ENCODE peak calls at places on chromosomes 1 and 21, in seven cellular contexts. Z is AG04449, G is GM23338, N is astrocyte, I is uterus, W is sigmoid colon, Y is bronchial epithelial cell. E is an unnamed sample.

GRCh38 chr1:26848947-26849774 is 13.8 kb upstream of the SFN start:
- DNase-seq in Z (peak; percentile 24), G (no peak), N (peak; percentile 80), I (peak; percentile 70), W (no peak), Y (peak; percentile 99), E (peak; percentile 71)

GRCh38 chr1:61851849-61852692 is 109.8 kb downstream of the PATJ start:
- DNase-seq in Z (peak; percentile 17), G (peak; percentile 78), N (peak; percentile 30), I (no peak), W (no peak), Y (peak; percentile 65), E (peak; percentile 90)

GRCh38 chr1:227225715-227226346 is 92.5 kb downstream of the CDC42BPA start:
- DNase-seq in Z (peak; percentile 42), G (no peak), N (peak; percentile 79), I (no peak), W (no peak), Y (peak; percentile 98), E (peak; percentile 79)

GRCh38 chr21:21806711-21807597 is 808.7 kb downstream of the NCAM2 start:
- DNase-seq in Z (no peak), G (no peak), N (no peak), I (no peak), W (no peak), Y (no peak), E (no peak)

GRCh38 chr1:7042322-7043231 is 257.3 kb downstream of the CAMTA1 start:
- DNase-seq in Z (no peak), G (peak; percentile 80), N (peak; percentile 5), I (no peak), W (no peak), Y (peak; percentile 50), E (peak; percentile 46)

GRCh38 chr1:203673550-203674411 is 47.1 kb downstream of the ATP2B4 start:
- DNase-seq in Z (peak; percentile 59), G (peak; percentile 43), N (peak; percentile 93), I (peak; percentile 56), W (peak; percentile 82), Y (peak; percentile 93), E (peak; percentile 87)

GRCh38 chr21:42238185-42238934 is 19.4 kb downstream of the ABCG1 start:
- DNase-seq in Z (no peak), G (no peak), N (no peak), I (no peak), W (no peak), Y (peak; percentile 35), E (no peak)

GRCh38 chr1:153355445-153356071 is 2.1 kb upstream of the S100A9 start:
- DNase-seq in Z (no peak), G (peak; percentile 90), N (peak; percentile 25), I (peak; percentile 25), W (no peak), Y (peak; percentile 72), E (peak; percentile 76)

GRCh38 chr1:92441316-92442311 is 45.1 kb downstream of the GFI1 start:
- DNase-seq in Z (no peak), G (peak; percentile 87), N (no peak), I (no peak), W (no peak), Y (no peak), E (no peak)

GRCh38 chr1:180851995-180852887 is 60.5 kb upstream of the KIAA1614 start:
- DNase-seq in Z (no peak), G (no peak), N (no peak), I (no peak), W (no peak), Y (no peak), E (no peak)

GRCh38 chr1:110880708-110881374 is 7.9 kb downstream of the CD53 start:
- DNase-seq in Z (no peak), G (no peak), N (no peak), I (no peak), W (no peak), Y (peak; percentile 60), E (no peak)

GRCh38 chr1:226798427-226799411 is 59.6 kb upstream of the ITPKB start:
- DNase-seq in Z (no peak), G (no peak), N (no peak), I (no peak), W (no peak), Y (no peak), E (no peak)

GRCh38 chr1:68220420-68220819 is 11.9 kb downstream of the WLS start:
- DNase-seq in Z (no peak), G (no peak), N (no peak), I (no peak), W (no peak), Y (no peak), E (no peak)

GRCh38 chr1:7267493-7267892 is 482.2 kb downstream of the CAMTA1 start:
- DNase-seq in Z (no peak), G (no peak), N (peak; percentile 46), I (no peak), W (no peak), Y (peak; percentile 23), E (peak; percentile 6)

GRCh38 chr1:165235158-165235776 is 121.2 kb downstream of the LMX1A start:
- DNase-seq in Z (no peak), G (peak; percentile 67), N (no peak), I (no peak), W (no peak), Y (no peak), E (no peak)

GRCh38 chr1:55428944-55429931 is 214.1 kb upstream of the USP24 start:
- DNase-seq in Z (peak; percentile 98), G (peak; percentile 7), N (peak; percentile 100), I (peak; percentile 24), W (peak; percentile 70), Y (peak; percentile 98), E (peak; percentile 98)

GRCh38 chr1:14997646-14998276 is 155.8 kb upstream of the TMEM51 start:
- DNase-seq in Z (no peak), G (no peak), N (no peak), I (no peak), W (no peak), Y (no peak), E (no peak)

GRCh38 chr1:34926156-34926555 is 3.3 kb downstream of the DLGAP3 start:
- DNase-seq in Z (no peak), G (no peak), N (no peak), I (no peak), W (no peak), Y (no peak), E (no peak)

GRCh38 chr21:41847066-41847804 is 31.9 kb downstream of the PRDM15 start:
- DNase-seq in Z (no peak), G (peak; percentile 60), N (no peak), I (no peak), W (peak; percentile 28), Y (no peak), E (no peak)

GRCh38 chr1:23745515-23745914 is 2.2 kb downstream of the ELOA start:
- DNase-seq in Z (no peak), G (peak; percentile 41), N (no peak), I (no peak), W (no peak), Y (peak; percentile 60), E (peak; percentile 58)

GRCh38 chr1:173503391-173503790 is 26.3 kb downstream of the PRDX6 start:
- DNase-seq in Z (no peak), G (no peak), N (no peak), I (no peak), W (no peak), Y (no peak), E (peak; percentile 46)

GRCh38 chr1:21641967-21642366 is 27.2 kb downstream of the RAP1GAP start:
- DNase-seq in Z (no peak), G (no peak), N (no peak), I (no peak), W (no peak), Y (no peak), E (no peak)

GRCh38 chr1:17878837-17879236 is 123.7 kb downstream of the ACTL8 start:
- DNase-seq in Z (peak; percentile 50), G (no peak), N (peak; percentile 85), I (no peak), W (no peak), Y (peak; percentile 5), E (peak; percentile 31)

DNA sequence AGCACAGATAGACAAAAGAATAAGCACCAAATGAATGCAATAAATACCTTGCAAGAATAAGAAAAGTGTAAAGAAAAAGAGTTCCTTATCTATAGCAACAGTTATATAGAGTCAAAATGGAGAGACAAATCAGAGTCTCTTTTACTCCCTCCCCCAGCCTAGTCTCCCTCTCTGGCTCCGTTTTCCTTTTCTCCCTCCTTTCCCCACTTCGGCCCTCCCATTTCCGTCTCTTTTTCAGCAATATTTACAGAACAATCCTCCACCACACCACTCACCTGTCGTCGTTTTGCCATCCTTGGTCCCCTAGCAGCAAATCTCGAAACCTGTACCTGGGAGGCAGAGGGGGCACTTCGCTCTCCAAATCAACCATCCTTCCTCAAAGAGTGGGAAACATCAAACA is 300 bp downstream of the KCNT2 start:
- DNase-seq in Z (no peak), G (peak; percentile 55), N (no peak), I (no peak), W (no peak), Y (no peak), E (peak; percentile 6)
- H3K4me3 ChIP-seq in Z (peak overlapping the region; percentile 61), G (peak overlapping the region; percentile 84), N (peak overlapping the region; percentile 86), I (peak overlapping the region; percentile 56), W (peak overlapping the region; percentile 35), Y (peak overlapping the region; percentile 51), E (peak overlapping the region; percentile 84)

DNA sequence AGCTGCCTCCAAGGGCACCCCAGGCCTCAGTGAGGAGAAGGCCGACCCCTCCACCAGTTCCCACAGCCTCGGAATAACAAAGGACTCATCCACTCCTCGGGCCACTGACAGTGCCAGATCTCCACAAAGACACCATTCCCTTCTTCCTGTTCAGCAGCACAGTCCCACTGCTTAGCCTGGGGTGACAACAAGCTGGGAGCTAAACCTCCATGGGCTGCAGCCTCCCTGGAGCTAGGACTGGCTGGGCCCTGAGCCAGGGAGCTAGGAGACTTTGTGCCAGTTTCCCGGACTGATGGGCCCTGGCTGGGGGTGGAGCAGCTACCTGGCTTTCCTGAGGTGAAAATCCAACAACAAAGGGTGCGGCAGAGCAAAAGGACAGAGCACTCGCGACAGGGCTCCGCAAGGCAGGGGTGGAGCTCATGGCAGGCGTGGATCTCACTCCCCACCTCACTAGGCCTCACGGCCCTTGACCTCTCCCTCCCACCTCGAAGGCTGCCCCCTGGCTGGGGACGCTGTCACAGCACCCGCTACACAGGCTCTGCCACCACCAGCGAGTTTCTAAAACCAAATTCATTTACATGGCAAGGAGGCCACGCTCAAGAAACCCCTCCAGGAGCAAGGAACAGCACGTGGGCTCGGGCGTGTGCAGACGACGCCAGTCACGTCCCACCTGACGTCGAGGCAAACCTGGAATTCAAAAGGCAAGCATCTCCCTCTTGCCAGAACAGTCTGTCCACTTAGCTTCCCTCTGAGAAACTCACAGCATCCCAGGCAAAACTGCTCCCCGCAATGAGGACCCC is 13.8 kb downstream of the SLC35E2B start:
- DNase-seq in Z (no peak), G (peak; percentile 70), N (no peak), I (no peak), W (peak; percentile 61), Y (no peak), E (no peak)
- TF ChIP-seq CTCF in Z (peak; percentile 25), G (peak; percentile 62), N (peak; percentile 19), I (no peak), W (no peak), Y (peak; percentile 21), E (peak; percentile 19)

GRCh38 chr1:42965339-42965738 is 6.7 kb upstream of the SLC2A1 start:
- DNase-seq in Z (no peak), G (no peak), N (no peak), I (no peak), W (no peak), Y (no peak), E (no peak)
- H3K4me3 ChIP-seq in Z (no peak overlapping the region), G (no peak overlapping the region), N (no peak overlapping the region), I (no peak overlapping the region), W (no peak overlapping the region), Y (no peak overlapping the region), E (no peak overlapping the region)

DNA sequence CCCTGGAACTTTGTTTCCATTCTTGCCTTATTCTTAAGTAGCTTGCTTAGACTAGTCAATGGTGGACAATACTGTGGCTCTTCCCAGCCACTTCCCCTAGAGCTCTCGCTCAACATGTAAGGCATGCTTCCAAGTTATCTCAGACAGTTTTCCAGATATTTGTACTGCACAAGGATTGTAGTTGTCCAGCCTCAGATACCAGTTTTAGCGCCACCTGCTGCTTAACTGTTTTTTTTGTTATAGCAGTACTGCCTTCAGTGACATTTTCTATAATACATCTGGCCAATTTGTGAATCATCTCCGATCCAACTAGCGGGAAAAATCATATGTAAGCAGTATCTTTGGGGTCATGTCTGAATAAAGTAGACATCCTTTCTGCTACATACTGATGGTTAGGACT is 346.7 kb upstream of the ADGRL4 start:
- DNase-seq in Z (peak; percentile 9), G (peak; percentile 66), N (peak; percentile 37), I (no peak), W (no peak), Y (peak; percentile 60), E (peak; percentile 80)
- TF ChIP-seq CTCF in Z (peak; percentile 29), G (peak; percentile 64), N (peak; percentile 55), I (no peak), W (no peak), Y (peak; percentile 51), E (peak; percentile 58)

E was measured in fibroblast of pulmonary artery.